ENCODE peak calls at places on chromosomes 6 and 20, in four cellular contexts. B is fibroblast of lung, S is GM13977, A is pancreas. R is an unnamed sample.

GRCh38 chr20:54251093-54251492 is 43.2 kb downstream of the PFDN4 start:
- DNase-seq in S (no peak), A (no peak), B (no peak), R (no peak)

GRCh38 chr6:13848553-13849150 is 34.3 kb upstream of the MCUR1 start:
- DNase-seq in B (peak), A (no peak), S (no peak), R (no peak)

GRCh38 chr6:43733471-43734293 is 36.3 kb upstream of the VEGFA start:
- DNase-seq in A (no peak), B (no peak), S (peak), R (no peak)

GRCh38 chr6:109491207-109491938 is 8.4 kb upstream of the ZBTB24 start:
- DNase-seq in S (peak), B (peak), A (no peak), R (peak)

GRCh38 chr6:148898360-148899005 is 151.7 kb downstream of the UST start:
- DNase-seq in S (no peak), B (no peak), A (no peak), R (no peak)

GRCh38 chr6:1379026-1379809 is 10.2 kb upstream of the FOXF2 start:
- DNase-seq in S (peak), B (no peak), A (no peak), R (no peak)

GRCh38 chr6:158040051-158040803 is 58.6 kb downstream of the SYNJ2 start:
- DNase-seq in S (peak), B (peak), A (peak), R (peak)

GRCh38 chr6:44733868-44734267 is 346.4 kb downstream of the CDC5L start:
- DNase-seq in A (no peak), B (no peak), S (no peak), R (no peak)

GRCh38 chr6:39881851-39882566 is 52.3 kb downstream of the MOCS1 start:
- DNase-seq in A (no peak), B (peak), S (no peak), R (peak)

GRCh38 chr6:27145731-27146455 is 101.6 kb upstream of the PRSS16 start:
- DNase-seq in B (peak), S (peak), A (no peak), R (peak)

GRCh38 chr6:87391334-87391733 is 16.4 kb upstream of the CFAP206 start:
- DNase-seq in A (no peak), B (no peak), S (peak), R (peak)

GRCh38 chr6:145960918-145961604 is 3.1 kb downstream of the SHPRH start:
- DNase-seq in A (no peak), S (no peak), B (peak), R (peak)

GRCh38 chr6:1042583-1043457 is 269.1 kb upstream of the FOXQ1 start:
- DNase-seq in B (no peak), S (no peak), A (no peak), R (no peak)

GRCh38 chr20:37727247-37727956 is 33.6 kb downstream of the CTNNBL1 start:
- DNase-seq in B (peak), S (peak), A (no peak), R (peak)

GRCh38 chr6:87742106-87742505 is 40.1 kb upstream of the AKIRIN2 start:
- DNase-seq in B (no peak), S (peak), A (no peak), R (no peak)

GRCh38 chr6:43771210-43771857 is 1.3 kb downstream of the VEGFA start:
- DNase-seq in B (peak), A (peak), S (peak), R (peak)

GRCh38 chr6:4560225-4561077 is 215.8 kb upstream of the CDYL start:
- DNase-seq in A (no peak), S (no peak), B (no peak), R (no peak)

GRCh38 chr6:28587011-28587745 is 61.5 kb downstream of the GPX5 start:
- DNase-seq in S (peak), A (peak), B (peak), R (peak)

GRCh38 chr20:18224968-18225568 is 63.3 kb upstream of the ZNF133 start:
- DNase-seq in S (no peak), B (peak), A (peak), R (peak)

GRCh38 chr6:38846844-38847243 is 131.7 kb downstream of the DNAH8 start:
- DNase-seq in B (peak), A (no peak), S (no peak), R (peak)

GRCh38 chr6:90849686-90850085 is 262.8 kb upstream of the MAP3K7 start:
- DNase-seq in B (no peak), S (no peak), A (no peak), R (no peak)

GRCh38 chr6:50815436-50816114 is 3.1 kb upstream of the TFAP2B start:
- DNase-seq in S (no peak), B (peak), A (no peak), R (peak)

GRCh38 chr6:3911130-3911529 is 62.0 kb downstream of the FAM50B start:
- DNase-seq in S (no peak), B (no peak), A (no peak), R (peak)

GRCh38 chr20:58077282-58077681 is 151.2 kb downstream of the ANKRD60 start:
- DNase-seq in B (no peak), A (no peak), S (no peak), R (no peak)

GRCh38 chr6:147203311-147204059 is 732 bp upstream of the STXBP5 start:
- DNase-seq in B (peak), S (peak), A (peak), R (peak)

GRCh38 chr6:104591573-104592334 is 268.0 kb downstream of the HACE1 start:
- DNase-seq in S (no peak), B (no peak), A (no peak), R (no peak)

GRCh38 chr6:108556864-108557493 is 3.7 kb upstream of the FOXO3 start:
- DNase-seq in A (no peak), B (peak), S (no peak), R (peak)

GRCh38 chr6:105941616-105942412 is 144.3 kb upstream of the PRDM1 start:
- DNase-seq in B (peak), A (no peak), S (no peak), R (peak)

GRCh38 chr6:134288538-134289203 is 29.2 kb downstream of the SGK1 start:
- DNase-seq in S (peak), B (peak), A (no peak), R (peak)

GRCh38 chr20:53028337-53029007 is 56.3 kb downstream of the TSHZ2 start:
- DNase-seq in A (no peak), S (no peak), B (peak), R (no peak)

GRCh38 chr6:36603222-36604089 is 9.3 kb downstream of the SRSF3 start:
- DNase-seq in S (no peak), B (no peak), A (no peak), R (no peak)

GRCh38 chr6:169263836-169264608 is 10.4 kb upstream of the THBS2 start:
- DNase-seq in S (no peak), B (peak), A (no peak), R (peak)

GRCh38 chr6:46628498-46628897 is 24.1 kb downstream of the CYP39A1 start:
- DNase-seq in A (no peak), B (no peak), S (no peak), R (no peak)

GRCh38 chr6:46629698-46630097 is 22.9 kb downstream of the CYP39A1 start:
- DNase-seq in S (no peak), B (no peak), A (no peak), R (no peak)

GRCh38 chr6:46628976-46629375 is 23.6 kb downstream of the CYP39A1 start:
- DNase-seq in S (no peak), A (no peak), B (no peak), R (no peak)

GRCh38 chr6:46626976-46627375 is 25.6 kb downstream of the CYP39A1 start:
- DNase-seq in A (no peak), S (no peak), B (no peak), R (no peak)

GRCh38 chr6:46626228-46626909 is 26.2 kb downstream of the CYP39A1 start:
- DNase-seq in S (peak), B (no peak), A (no peak), R (peak)
- TF ChIP-seq CTCF in S (peak), B (peak), A (peak), R (peak)

DNA sequence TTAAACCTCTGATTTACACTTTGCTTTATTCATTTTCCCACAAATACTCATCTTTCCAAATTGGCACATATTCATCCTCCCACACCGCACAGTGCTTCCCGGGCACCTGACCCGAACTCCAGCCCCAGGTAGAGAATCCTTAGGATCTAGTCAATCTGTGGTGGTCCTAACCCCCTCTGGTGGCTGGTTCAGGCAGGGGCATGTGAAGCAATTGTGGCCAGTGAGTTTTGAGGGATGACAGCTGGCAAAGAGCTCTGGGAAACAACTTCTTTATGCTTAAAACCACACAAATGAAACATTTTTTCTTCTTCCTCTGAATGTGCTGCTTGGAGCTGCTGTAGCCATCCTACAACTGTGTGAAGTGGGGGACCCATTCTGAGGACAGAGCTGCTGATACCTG is 54.7 kb downstream of the ELOVL5 start:
- DNase-seq in S (no peak), B (no peak), A (no peak), R (no peak)
- TF ChIP-seq CTCF in S (peak), B (peak), A (no peak), R (peak)

GRCh38 chr6:33177552-33178446 is 14.5 kb downstream of the COL11A2 start:
- DNase-seq in A (no peak), B (no peak), S (no peak), R (no peak)
- TF ChIP-seq CTCF in A (no peak), B (no peak), S (no peak), R (no peak)

DNA sequence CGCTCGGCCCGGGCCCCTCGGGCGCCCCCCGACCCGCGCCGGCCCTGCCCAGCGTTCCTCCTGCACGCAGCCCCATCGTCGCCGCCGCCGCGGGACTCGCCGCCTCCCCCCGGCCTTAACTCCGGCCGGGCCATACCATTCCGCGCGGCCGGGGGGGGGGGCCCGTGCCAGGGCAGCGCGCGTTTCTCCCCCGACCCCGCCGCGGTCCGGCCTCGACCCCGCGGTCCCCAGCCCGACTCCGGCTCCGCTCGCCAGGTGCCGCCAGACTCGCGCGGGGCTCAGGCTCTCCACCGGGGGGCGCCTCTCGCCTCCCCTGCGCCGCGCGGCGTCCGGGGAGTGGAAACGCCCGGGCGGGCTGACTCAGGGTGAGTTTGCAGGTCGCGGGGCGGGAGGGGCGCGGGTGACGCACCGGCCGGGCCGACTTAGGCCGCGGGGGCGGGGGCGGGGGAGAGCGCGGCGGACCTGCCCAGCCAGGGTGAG is at the start of gene SRXN1:
- DNase-seq in S (peak), A (peak), B (peak), R (peak)
- TF ChIP-seq CTCF in S (peak), A (peak), B (no peak), R (peak)

GRCh38 chr20:64253000-64253383 is 2.6 kb upstream of the PCMTD2 start:
- DNase-seq in A (no peak), S (no peak), B (no peak), R (no peak)
- TF ChIP-seq CTCF in A (no peak), S (no peak), B (no peak), R (no peak)

DNA sequence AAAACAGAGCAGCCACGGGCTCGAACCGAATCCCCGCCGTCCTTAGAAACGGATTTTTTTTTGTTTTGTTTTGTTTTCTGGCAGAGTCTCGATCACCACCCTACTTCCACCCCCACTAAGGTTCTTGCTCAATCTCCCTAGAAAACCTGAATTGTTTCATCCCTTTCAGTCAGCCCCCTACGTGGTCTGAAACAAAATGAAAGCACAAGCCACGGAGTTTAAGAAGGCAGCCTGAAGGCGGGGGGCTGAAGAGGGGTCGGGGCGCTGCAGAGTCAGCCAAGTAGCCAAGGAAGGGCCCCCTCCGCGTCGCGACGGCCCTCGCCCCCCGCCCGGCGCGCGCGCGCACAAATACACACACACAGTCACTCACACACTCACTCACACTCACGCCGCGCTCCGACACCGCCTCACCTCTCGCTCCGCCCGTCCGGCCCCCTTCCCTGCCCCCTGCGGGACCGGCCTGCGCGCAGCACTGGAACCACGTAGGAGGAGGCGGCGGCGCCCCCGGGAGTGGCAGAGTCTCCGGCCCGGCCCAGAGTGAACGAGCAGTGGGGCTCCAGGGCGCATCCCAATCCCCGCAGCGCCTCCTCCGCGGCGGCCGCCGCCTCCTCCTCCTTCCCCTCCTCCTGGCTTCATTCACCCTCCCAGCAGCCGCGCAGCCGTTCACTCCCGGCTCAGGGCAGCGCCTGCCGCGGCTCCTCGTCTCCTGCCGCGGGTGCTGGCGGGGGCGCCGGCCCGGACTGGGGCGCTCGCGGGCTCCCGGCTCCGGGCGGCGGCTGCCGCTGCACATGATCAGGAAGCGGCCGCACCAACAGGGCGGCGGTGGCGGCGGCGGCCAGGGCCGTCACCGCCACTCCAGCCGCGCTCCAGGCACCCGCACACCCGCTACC is 1.4 kb downstream of the ATXN1 start:
- DNase-seq in S (peak), B (peak), A (peak), R (peak)
- TF ChIP-seq CTCF in S (peak), B (no peak), A (no peak), R (no peak)

DNA sequence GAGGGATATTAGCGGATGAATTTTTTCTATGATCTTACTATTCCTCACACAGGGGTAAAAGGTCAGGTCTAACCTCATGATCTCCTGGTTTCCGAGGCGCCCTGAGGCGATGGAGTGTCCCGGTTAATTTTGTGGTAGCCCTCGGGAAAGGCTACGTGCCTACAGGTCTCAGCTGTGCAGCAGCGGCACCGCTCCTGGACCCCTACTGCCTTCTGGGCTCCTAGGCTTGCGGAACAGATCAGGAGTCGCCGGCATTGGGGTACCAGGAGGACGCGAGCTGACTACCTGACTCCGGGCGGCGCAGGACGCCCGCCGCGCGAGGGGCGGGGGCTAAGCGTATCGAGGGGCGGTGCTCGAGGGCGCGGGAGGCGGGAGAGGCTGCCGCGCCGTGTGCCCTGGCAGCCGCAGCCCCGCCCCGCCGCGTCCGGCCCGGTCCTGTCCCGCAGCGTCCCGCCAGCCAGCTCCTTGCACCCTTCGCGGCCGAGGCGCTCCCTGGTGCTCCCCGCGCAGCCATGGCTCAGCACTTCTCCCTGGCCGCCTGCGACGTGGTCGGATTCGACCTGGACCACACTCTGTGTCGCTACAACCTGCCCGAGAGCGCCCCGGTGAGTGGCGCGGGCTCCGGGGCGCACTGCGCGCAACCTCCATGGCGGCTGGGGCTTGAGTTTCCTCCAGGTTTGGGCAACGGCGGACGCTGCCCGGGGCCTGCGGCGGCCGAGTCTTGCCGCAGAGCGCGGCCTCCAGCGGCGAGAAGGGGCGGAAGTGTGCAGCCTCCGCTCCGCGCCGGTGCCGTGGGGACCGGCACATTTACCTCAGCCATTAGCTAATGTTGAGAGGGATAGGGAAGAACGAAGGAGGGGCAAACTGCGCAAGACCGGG is at the start of gene NT5DC1:
- DNase-seq in S (peak), A (peak), B (peak), R (peak)
- TF ChIP-seq CTCF in S (peak), A (no peak), B (peak), R (peak)

DNA sequence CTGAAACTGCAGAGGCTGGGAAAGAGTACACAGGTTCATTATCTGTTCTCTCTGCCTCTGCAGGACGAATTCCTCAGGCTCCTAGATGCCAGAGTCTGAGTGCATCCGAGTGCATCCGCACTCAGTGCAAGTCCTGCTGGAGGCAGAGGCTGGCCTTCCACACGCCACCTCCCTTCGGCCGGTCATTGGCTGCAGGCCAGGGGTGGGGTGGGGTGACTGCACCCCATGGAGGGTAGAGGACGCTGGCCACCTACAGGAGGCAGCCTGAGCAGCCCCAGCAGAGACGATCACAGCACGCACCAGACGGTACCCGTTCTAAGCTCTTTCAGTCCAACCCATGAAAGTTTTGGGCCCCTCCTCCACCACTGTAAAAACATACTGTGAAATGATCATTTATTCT is 11.7 kb downstream of the SFT2D1 start:
- DNase-seq in B (peak), S (no peak), A (no peak), R (peak)
- TF ChIP-seq CTCF in B (no peak), S (no peak), A (no peak), R (no peak)

DNA sequence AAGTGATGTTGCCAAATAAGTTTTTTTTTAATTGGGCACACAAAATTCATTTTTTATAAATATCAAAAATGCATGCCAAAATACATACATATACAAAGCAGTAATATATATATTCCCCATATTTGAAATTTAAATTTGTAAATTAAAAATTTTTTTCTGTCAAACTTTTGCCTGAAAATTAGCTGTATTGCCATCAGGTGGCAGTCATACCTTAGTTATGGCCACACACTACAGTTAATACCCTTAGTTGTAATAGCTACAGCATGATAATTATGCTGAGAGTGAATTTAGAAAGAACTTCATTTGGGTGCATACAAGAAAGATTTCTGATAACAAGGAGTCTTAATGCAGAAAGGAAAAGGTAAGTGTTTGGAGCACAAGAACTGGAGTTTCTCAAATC is 46.2 kb upstream of the SDHAF4 start:
- DNase-seq in B (peak), S (peak), A (no peak), R (peak)
- TF ChIP-seq CTCF in B (peak), S (peak), A (no peak), R (peak)

R was measured in foreskin fibroblast.